ENCODE peak calls at places on chromosomes 2 and 18, in seven cellular contexts. S, N, R, K, Q, L and E are unnamed samples. For H3K4me1, the result is how much of the 10 kb centered on the place peaks cover.

GRCh38 chr18:34114996-34115395 is 109.7 kb downstream of the NOL4 start:
- DNase-seq in S (no peak), N (no peak), R (no peak), K (no peak), Q (no peak), L (no peak), E (no peak)

GRCh38 chr2:19819097-19820065 is 82.4 kb downstream of the TTC32 start:
- DNase-seq in S (peak), N (no peak), R (no peak), K (no peak), Q (no peak), L (peak), E (no peak)

GRCh38 chr18:45652703-45653490 is 37.6 kb downstream of the SLC14A2 start:
- DNase-seq in S (peak), N (no peak), R (no peak), K (no peak), Q (no peak), L (no peak), E (no peak)

GRCh38 chr2:28586864-28587263 is 91.0 kb downstream of the PLB1 start:
- DNase-seq in S (no peak), N (peak), R (no peak), K (no peak), Q (no peak), L (no peak), E (no peak)

GRCh38 chr2:71526131-71526530 is 72.8 kb downstream of the DYSF start:
- DNase-seq in S (no peak), N (no peak), R (no peak), K (no peak), Q (no peak), L (no peak), E (no peak)

GRCh38 chr2:176959614-176960013 is 253.0 kb upstream of the HNRNPA3 start:
- DNase-seq in S (no peak), N (no peak), R (no peak), K (no peak), Q (no peak), L (no peak), E (no peak)

GRCh38 chr2:219079417-219079816 is 18.7 kb upstream of the IHH start:
- DNase-seq in S (peak), N (no peak), R (no peak), K (peak), Q (no peak), L (no peak), E (no peak)

GRCh38 chr2:170354409-170354808 is 176.5 kb downstream of the MYO3B start:
- DNase-seq in S (no peak), N (no peak), R (no peak), K (no peak), Q (no peak), L (no peak), E (no peak)

GRCh38 chr18:24561369-24561768 is 100.9 kb downstream of the HRH4 start:
- DNase-seq in S (no peak), N (no peak), R (no peak), K (no peak), Q (no peak), L (no peak), E (no peak)

GRCh38 chr2:241801611-241802420 is 7.2 kb upstream of the NEU4 start:
- DNase-seq in S (no peak), N (peak), R (no peak), K (peak), Q (no peak), L (peak), E (peak)

GRCh38 chr2:159297042-159297707 is 10.7 kb upstream of the WDSUB1 start:
- DNase-seq in S (peak), N (no peak), R (no peak), K (no peak), Q (no peak), L (no peak), E (no peak)

GRCh38 chr18:12569791-12570190 is 88.1 kb downstream of the SPIRE1 start:
- DNase-seq in S (no peak), N (no peak), R (no peak), K (no peak), Q (no peak), L (no peak), E (no peak)

GRCh38 chr2:215722125-215722524 is 286.3 kb upstream of the FN1 start:
- DNase-seq in S (no peak), N (peak), R (peak), K (no peak), Q (no peak), L (no peak), E (no peak)

GRCh38 chr2:225889452-225889851 is 489.9 kb downstream of the NYAP2 start:
- DNase-seq in S (peak), N (no peak), R (peak), K (peak), Q (peak), L (no peak), E (no peak)

GRCh38 chr2:88554189-88554588 is 73.1 kb downstream of the EIF2AK3 start:
- DNase-seq in S (peak), N (no peak), R (no peak), K (no peak), Q (no peak), L (no peak), E (no peak)

GRCh38 chr2:139162456-139162855 is 382.3 kb upstream of the NXPH2 start:
- DNase-seq in S (no peak), N (no peak), R (no peak), K (no peak), Q (no peak), L (no peak), E (no peak)

GRCh38 chr2:29123584-29124349 is 8.6 kb downstream of the CLIP4 start:
- DNase-seq in S (peak), N (no peak), R (no peak), K (no peak), Q (no peak), L (no peak), E (no peak)

GRCh38 chr2:128558895-128559532 is 240.3 kb upstream of the HS6ST1 start:
- DNase-seq in S (no peak), N (no peak), R (no peak), K (no peak), Q (no peak), L (no peak), E (no peak)

GRCh38 chr2:239312081-239312501 is 88.7 kb downstream of the HDAC4 start:
- DNase-seq in S (no peak), N (peak), R (peak), K (peak), Q (no peak), L (no peak), E (no peak)

GRCh38 chr2:144429396-144430112 is 90.4 kb downstream of the ZEB2 start:
- DNase-seq in S (no peak), N (no peak), R (no peak), K (no peak), Q (no peak), L (peak), E (no peak)

GRCh38 chr2:30232027-30232800 is 880 bp downstream of the LBH start:
- DNase-seq in S (no peak), N (peak), R (peak), K (peak), Q (no peak), L (peak), E (peak)

GRCh38 chr2:233354971-233355574 is 779 bp downstream of the DGKD start:
- DNase-seq in S (peak), N (peak), R (no peak), K (peak), Q (no peak), L (peak), E (peak)

GRCh38 chr18:62521588-62521987 is 1.2 kb upstream of the ZCCHC2 start:
- DNase-seq in S (peak), N (no peak), R (no peak), K (no peak), Q (no peak), L (no peak), E (no peak)

GRCh38 chr2:40244251-40245010 is 207.5 kb downstream of the SLC8A1 start:
- DNase-seq in S (peak), N (peak), R (peak), K (peak), Q (peak), L (peak), E (peak)

GRCh38 chr18:14025306-14025940 is 106.8 kb downstream of the ZNF519 start:
- DNase-seq in S (no peak), N (no peak), R (no peak), K (peak), Q (no peak), L (no peak), E (no peak)

GRCh38 chr2:202726070-202726469 is 91.3 kb downstream of the FAM117B start:
- DNase-seq in S (no peak), N (no peak), R (no peak), K (no peak), Q (no peak), L (no peak), E (no peak)

GRCh38 chr2:232523682-232524597 is 2.0 kb upstream of the CHRND start:
- DNase-seq in S (peak), N (no peak), R (no peak), K (peak), Q (no peak), L (no peak), E (no peak)

GRCh38 chr2:120596990-120597594 is 138.6 kb upstream of the GLI2 start:
- DNase-seq in S (no peak), N (peak), R (peak), K (no peak), Q (no peak), L (peak), E (peak)

GRCh38 chr18:48454146-48454796 is 45.1 kb upstream of the ZBTB7C start:
- DNase-seq in S (no peak), N (no peak), R (no peak), K (no peak), Q (no peak), L (no peak), E (no peak)

GRCh38 chr2:11850082-11850481 is 103.7 kb downstream of the LPIN1 start:
- DNase-seq in S (no peak), N (no peak), R (no peak), K (no peak), Q (no peak), L (no peak), E (no peak)

GRCh38 chr2:174485763-174486613 is 841 bp downstream of the GPR155 start:
- DNase-seq in S (peak), N (peak), R (no peak), K (peak), Q (no peak), L (peak), E (no peak)

GRCh38 chr2:215410932-215411285 is 25.0 kb downstream of the FN1 start:
- DNase-seq in S (peak), N (no peak), R (no peak), K (no peak), Q (no peak), L (no peak), E (no peak)

GRCh38 chr2:25740810-25741381 is 67.5 kb upstream of the DTNB start:
- DNase-seq in S (no peak), N (no peak), R (no peak), K (no peak), Q (no peak), L (no peak), E (no peak)

GRCh38 chr2:233480490-233481202 is 85.9 kb downstream of the USP40 start:
- DNase-seq in S (peak), N (peak), R (no peak), K (no peak), Q (no peak), L (peak), E (peak)

GRCh38 chr2:190792956-190793888 is 87.4 kb upstream of the GLS start:
- DNase-seq in S (no peak), N (no peak), R (no peak), K (no peak), Q (no peak), L (no peak), E (no peak)

GRCh38 chr2:236870401-236870800 is 215.3 kb upstream of the COPS8 start:
- DNase-seq in S (no peak), N (no peak), R (no peak), K (no peak), Q (no peak), L (no peak), E (no peak)

DNA sequence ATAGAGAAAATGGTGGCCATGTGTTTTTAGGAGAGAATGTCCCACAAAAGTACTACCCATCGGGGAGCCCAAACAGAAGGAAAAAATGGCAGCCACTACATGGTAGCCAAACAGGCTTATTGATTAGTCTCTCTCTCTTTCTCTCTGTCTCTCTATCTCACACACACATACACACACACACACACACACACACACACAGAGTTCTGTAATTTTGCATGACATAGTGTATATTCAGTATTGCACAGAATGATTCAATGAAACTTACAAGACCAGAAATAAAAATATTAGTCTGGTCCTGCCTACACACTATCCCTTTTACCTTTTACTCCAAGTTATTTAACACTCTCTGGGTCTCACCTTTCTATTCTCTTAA is 124.8 kb upstream of the SLC39A10 start:
- DNase-seq in S (no peak), N (no peak), R (no peak), K (no peak), Q (no peak), L (no peak), E (no peak)
- H3K4me1 ChIP-seq in S (under half), N (under half), R (under half), K (under half), Q (under half), L (under half), E (under half)

GRCh38 chr2:17940105-17940630 is 61.7 kb downstream of the KCNS3 start:
- DNase-seq in S (no peak), N (no peak), R (no peak), K (no peak), Q (no peak), L (no peak), E (no peak)
- H3K4me1 ChIP-seq in S (under half), N (under half), R (under half), K (under half), Q (under half), L (under half), E (under half)

DNA sequence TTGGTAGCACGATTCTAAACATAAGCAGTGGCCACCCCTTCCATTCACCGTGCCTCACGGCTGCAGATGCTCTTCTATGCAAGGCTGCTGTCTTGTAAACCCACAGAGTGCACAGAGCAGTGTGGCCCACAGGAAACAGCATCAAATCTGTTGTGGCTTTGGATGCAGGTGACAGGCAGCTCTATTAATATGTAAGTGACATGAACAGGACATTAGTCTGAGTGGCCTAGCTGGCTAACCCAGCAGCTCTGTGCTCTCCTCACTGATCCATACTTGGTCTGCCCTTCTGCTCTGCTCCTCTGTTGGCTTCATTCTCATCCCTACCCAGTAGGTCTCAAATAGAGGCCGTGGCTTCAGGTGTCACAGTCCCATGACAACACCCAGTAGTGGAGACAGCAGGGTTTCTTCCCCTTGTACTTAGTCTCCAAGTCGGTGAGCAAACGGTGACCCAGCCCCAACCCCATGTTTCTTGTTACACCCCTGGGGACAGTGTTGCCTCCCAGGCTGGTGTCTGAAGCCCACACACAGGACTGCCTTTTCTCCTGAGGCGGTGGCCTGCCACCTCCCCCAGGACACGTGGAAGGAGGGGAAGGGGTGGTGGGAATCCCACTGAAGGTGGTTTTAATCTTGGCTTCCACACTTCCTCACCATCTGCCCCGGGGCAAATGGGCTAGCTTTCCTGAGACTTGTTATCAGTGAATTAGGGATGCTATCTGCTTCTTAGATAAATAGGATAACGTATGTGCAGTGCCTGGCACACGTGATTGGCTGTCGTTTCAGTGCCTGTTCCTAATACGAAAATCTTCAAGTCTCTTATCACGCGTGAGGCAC is 6.0 kb downstream of the SH3RF3 start:
- DNase-seq in S (no peak), N (no peak), R (no peak), K (no peak), Q (no peak), L (no peak), E (no peak)
- H3K4me1 ChIP-seq in S (under half), N (under half), R (under half), K (under half), Q (half or more), L (under half), E (under half)

DNA sequence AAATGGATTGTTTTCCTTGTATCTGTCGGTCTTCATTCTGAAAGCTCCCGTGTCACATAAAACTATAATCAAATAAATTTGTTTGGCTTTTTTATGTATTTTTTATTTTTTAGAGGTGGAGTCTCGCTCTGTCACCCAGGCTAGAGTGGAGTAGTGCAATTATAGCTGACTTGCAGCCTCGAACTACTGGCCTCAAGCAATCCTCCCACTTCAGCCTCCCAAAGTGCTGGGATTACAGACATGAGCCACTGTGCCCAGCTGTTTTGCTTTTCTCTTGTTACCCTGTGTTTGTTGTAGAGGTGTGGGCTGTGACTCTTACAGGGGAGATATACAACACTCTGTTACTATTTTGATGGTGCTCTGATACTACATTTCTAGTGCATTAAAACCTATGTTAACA is 2.2 kb downstream of the GALM start:
- DNase-seq in S (no peak), N (no peak), R (no peak), K (no peak), Q (no peak), L (no peak), E (no peak)
- H3K4me1 ChIP-seq in S (under half), N (under half), R (under half), K (under half), Q (under half), L (under half), E (under half)

GRCh38 chr2:10406491-10406890 is 41.6 kb downstream of the ODC1 start:
- DNase-seq in S (no peak), N (no peak), R (no peak), K (no peak), Q (no peak), L (no peak), E (no peak)
- H3K4me1 ChIP-seq in S (half or more), N (under half), R (under half), K (under half), Q (half or more), L (under half), E (half or more)